ENCODE peak calls at places on chromosome 13, in five cellular contexts. L is H1, R is K562, J is GM12878, X is A549. M is an unnamed sample.

GRCh38 chr13:98879127-98879520 is 98.7 kb downstream of the DOCK9 start:
- DNase-seq in J (no peak), R (no peak), X (no peak), L (no peak), M (no peak)

GRCh38 chr13:24741791-24742190 is 22.2 kb upstream of the RNF17 start:
- DNase-seq in X (no peak), L (no peak), J (no peak), R (no peak), M (no peak)

GRCh38 chr13:81133066-81133465 is 792.1 kb upstream of the SPRY2 start:
- DNase-seq in X (no peak), J (no peak), R (no peak), L (no peak), M (no peak)

GRCh38 chr13:51292000-51292550 is 47.4 kb upstream of the SERPINE3 start:
- DNase-seq in J (no peak), X (no peak), R (no peak), L (no peak), M (no peak)

GRCh38 chr13:114027046-114027760 is 53.3 kb upstream of the C13orf46 start:
- DNase-seq in J (no peak), L (no peak), X (no peak), R (no peak), M (no peak)

GRCh38 chr13:85586856-85587255 is 212.4 kb downstream of the SLITRK6 start:
- DNase-seq in L (no peak), J (no peak), R (no peak), X (no peak), M (no peak)

GRCh38 chr13:20812890-20813289 is 39.1 kb upstream of the EEF1AKMT1 start:
- DNase-seq in J (no peak), X (no peak), L (no peak), R (no peak), M (no peak)

GRCh38 chr13:48501705-48502104 is 31.2 kb downstream of the RCBTB2 start:
- DNase-seq in L (no peak), R (no peak), X (no peak), J (no peak), M (no peak)

GRCh38 chr13:35163674-35164073 is 221.6 kb downstream of the NBEA start:
- DNase-seq in J (no peak), X (no peak), L (no peak), R (no peak), M (no peak)

GRCh38 chr13:35164324-35164932 is 222.4 kb downstream of the NBEA start:
- DNase-seq in J (peak), X (peak), R (peak), L (no peak), M (peak)

GRCh38 chr13:35160921-35161320 is 218.9 kb downstream of the NBEA start:
- DNase-seq in J (no peak), L (no peak), X (no peak), R (no peak), M (no peak)

GRCh38 chr13:35165205-35165604 is 223.1 kb downstream of the NBEA start:
- DNase-seq in J (no peak), R (no peak), L (no peak), X (no peak), M (no peak)

DNA sequence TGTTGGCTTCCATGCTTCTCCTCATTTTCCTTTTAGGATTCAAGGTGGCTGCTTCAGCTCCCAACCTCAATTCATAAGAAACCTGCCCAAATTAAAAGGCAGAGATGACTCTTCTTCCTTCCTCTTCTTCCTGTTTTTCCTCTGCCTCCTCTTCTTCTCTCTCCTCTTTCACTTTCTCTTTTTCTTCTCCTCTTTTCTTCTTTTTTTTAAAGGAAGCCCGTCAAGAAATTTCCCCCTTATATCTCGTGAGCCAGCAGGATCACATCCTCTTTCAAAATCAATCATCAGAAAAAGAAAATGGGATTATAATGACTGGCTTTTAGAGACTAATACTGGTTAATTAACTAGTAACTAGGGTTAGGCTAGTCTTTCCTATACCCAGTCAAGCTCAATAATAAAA is 220.3 kb downstream of the NBEA start:
- DNase-seq in J (no peak), L (no peak), R (no peak), X (no peak), M (no peak)
- TF ChIP-seq KDM1A in J (no peak), L (no peak), R (no peak), X (no peak), M (no peak)

GRCh38 chr13:95641961-95642621 is 2.4 kb downstream of the DZIP1 start:
- DNase-seq in L (peak), J (no peak), R (no peak), X (no peak), M (peak)
- TF ChIP-seq KDM1A in L (no peak), J (no peak), R (no peak), X (no peak), M (no peak)

GRCh38 chr13:75430618-75431209 is 51.3 kb downstream of the TBC1D4 start:
- DNase-seq in J (no peak), X (no peak), L (no peak), R (no peak), M (no peak)
- TF ChIP-seq KDM1A in J (no peak), X (no peak), L (no peak), R (no peak), M (no peak)

GRCh38 chr13:82634946-82635345 is 1247.3 kb downstream of the SLITRK1 start:
- DNase-seq in R (no peak), L (no peak), J (no peak), X (no peak), M (no peak)
- TF ChIP-seq KDM1A in R (no peak), L (no peak), J (no peak), X (no peak), M (no peak)

DNA sequence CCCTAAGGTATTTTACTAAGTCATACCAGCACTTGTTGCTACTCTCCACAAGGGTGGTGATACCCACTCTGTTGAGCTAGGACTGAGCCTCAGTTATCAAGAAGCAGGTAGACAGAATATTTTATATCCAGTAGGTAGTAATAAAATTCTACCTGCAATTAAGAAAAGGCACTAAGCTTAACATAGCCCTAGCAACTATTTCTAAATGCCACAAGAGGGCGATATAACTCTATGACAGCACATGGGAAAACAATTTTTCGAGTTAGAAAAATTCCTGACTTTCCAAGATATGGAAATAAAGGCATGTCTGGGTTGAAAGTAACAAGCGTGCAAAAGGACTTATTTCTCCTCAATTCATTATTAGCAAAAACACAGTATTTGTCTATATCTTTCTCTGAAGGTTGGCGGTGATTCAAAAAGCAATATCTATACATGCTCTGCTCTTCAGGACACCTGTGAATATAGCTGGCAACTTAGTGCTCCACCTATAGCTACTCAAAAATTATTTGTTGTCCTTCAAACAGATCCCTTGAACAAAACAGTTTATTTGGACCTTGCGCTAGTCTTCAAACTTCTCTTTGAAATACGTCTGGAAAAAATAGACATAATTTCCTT is 14.7 kb downstream of the CCDC169 start:
- DNase-seq in X (peak), R (peak), L (no peak), J (no peak), M (peak)
- TF ChIP-seq KDM1A in X (no peak), R (no peak), L (no peak), J (no peak), M (no peak)

DNA sequence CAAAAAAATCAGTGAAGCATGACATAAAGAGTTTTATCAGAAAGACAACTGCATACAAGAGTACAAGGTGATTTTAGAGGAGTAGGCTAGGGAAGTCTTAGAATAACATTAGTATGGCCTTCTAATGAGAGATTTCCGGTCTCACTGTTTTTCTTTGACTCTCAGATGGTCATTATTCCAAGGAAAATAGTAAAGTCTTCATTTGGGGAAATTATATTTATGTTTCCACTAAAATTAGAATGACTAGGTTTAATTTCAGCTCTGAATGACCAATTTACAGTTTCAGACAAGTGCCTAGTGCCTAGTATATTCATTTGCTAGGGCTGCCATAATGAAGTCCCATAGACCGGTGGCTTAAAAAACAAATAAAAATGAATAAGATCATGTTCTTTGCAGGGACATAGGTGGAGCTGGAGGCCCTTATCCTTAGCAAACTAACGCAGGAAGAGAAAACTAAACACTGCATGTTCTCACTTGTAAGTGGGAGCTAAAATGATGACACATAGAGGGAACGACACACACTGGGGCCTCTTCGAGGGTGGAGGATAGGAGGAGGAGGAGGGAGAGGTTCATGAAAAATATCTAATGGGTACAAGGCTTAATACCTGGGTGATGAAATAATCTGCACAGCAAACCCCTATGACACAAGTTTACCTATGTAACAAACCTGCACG is 303.1 kb downstream of the PCDH9 start:
- DNase-seq in L (no peak), X (peak), R (no peak), J (no peak), M (no peak)
- TF ChIP-seq KDM1A in L (no peak), X (no peak), R (no peak), J (no peak), M (no peak)

DNA sequence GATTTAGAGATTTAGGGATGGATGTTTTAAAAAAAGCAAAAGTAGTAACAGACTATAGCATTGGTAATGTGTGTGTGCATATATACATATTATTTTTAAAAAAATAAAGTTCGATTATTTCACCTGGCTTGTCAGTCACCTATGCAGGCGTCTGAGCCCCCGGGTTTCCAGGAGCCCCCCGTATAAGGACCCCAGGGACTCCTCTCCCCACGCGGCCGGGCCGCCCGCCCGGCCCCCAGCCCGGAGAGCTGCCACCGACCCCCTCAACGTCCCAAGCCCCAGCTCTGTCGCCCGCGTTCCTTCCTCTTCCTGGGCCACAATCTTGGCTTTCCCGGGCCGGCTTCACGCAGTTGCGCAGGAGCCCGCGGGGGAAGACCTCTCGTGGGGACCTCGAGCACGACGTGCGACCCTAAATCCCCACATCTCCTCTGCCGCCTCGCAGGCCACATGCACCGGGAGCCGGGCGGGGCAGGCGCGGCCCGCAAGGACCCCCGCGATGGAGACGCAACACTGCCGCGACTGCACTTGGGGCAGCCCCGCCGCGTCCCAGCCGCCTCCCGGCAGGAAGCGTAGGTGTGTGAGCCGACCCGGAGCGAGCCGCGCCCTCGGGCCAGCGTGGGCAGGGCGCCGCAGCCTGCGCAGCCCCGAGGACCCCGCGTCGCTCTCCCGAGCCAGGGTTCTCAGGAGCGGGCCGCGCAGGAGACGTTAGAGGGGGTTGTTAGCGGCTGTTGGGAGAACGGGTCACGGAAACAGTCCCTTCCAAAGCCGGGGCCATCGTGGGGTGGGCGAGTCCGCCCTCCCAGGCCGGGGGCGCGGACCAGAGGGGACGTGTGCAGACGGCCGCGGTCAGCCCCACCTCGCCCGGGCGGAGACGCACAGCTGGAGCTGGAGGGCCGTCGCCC is 840 bp upstream of the CCNA1 start:
- DNase-seq in R (no peak), X (no peak), J (no peak), L (no peak), M (no peak)
- TF ChIP-seq KDM1A in R (no peak), X (no peak), J (no peak), L (no peak), M (no peak)

GRCh38 chr13:44622701-44623100 is 46.6 kb upstream of the TSC22D1 start:
- DNase-seq in J (no peak), L (no peak), R (no peak), X (no peak), M (no peak)
- TF ChIP-seq KDM1A in J (no peak), L (no peak), R (no peak), X (no peak), M (no peak)

GRCh38 chr13:73900591-73900990 is 233.6 kb downstream of the KLF12 start:
- DNase-seq in L (no peak), R (no peak), X (no peak), J (no peak), M (no peak)
- TF ChIP-seq KDM1A in L (no peak), R (no peak), X (no peak), J (no peak), M (no peak)